ENCODE peak calls at places on chromosome 2, in seven cellular contexts. N is EL, R is NCI-H2107, O is fibroblast of the aortic adventitia, G is brain microvascular endothelial cell, J is GM18507, Z is AG09309. I is an unnamed sample.
A peak's percentile ranks its signal among the peaks of the same experiment; 100 is the strongest.

GRCh38 chr2:69715964-69716363 is 26.0 kb upstream of the ANXA4 start:
- DNase-seq in G (peak; percentile 79), O (peak; percentile 42), N (no peak), J (no peak), R (no peak), Z (no peak), I (peak; percentile 17)

GRCh38 chr2:105821428-105822125 is 76.9 kb downstream of the NCK2 start:
- DNase-seq in N (no peak), R (no peak), Z (no peak), O (no peak), G (no peak), J (no peak), I (no peak)

GRCh38 chr2:235507928-235508327 is 14.1 kb downstream of the AGAP1 start:
- DNase-seq in R (no peak), G (no peak), N (no peak), J (no peak), O (no peak), Z (no peak), I (no peak)

GRCh38 chr2:74328074-74328473 is 15.1 kb downstream of the SLC4A5 start:
- DNase-seq in R (no peak), G (no peak), N (no peak), O (no peak), Z (no peak), J (no peak), I (no peak)

GRCh38 chr2:219433666-219434467 is 776 bp upstream of the SPEG start:
- DNase-seq in O (peak; percentile 61), G (peak; percentile 45), J (no peak), Z (no peak), N (peak; percentile 54), R (no peak), I (peak; percentile 42)

GRCh38 chr2:205086689-205087088 is 541.4 kb downstream of the PARD3B start:
- DNase-seq in R (no peak), Z (peak; percentile 13), G (no peak), O (no peak), J (no peak), N (peak; percentile 35), I (peak; percentile 7)

GRCh38 chr2:156883828-156884615 is 373.5 kb upstream of the GALNT5 start:
- DNase-seq in N (peak; percentile 20), O (peak; percentile 12), J (no peak), Z (no peak), G (peak; percentile 28), R (no peak), I (no peak)

GRCh38 chr2:195601361-195601760 is 55.7 kb upstream of the SLC39A10 start:
- DNase-seq in R (no peak), G (no peak), J (no peak), N (no peak), O (no peak), Z (no peak), I (peak; percentile 4)

GRCh38 chr2:13533524-13533922 is 816.8 kb downstream of the TRIB2 start:
- DNase-seq in J (no peak), O (no peak), R (no peak), G (no peak), Z (no peak), N (no peak), I (no peak)

GRCh38 chr2:73291461-73292315 is 1.7 kb downstream of the EGR4 start:
- DNase-seq in N (no peak), R (no peak), J (no peak), O (no peak), Z (no peak), G (no peak), I (no peak)

GRCh38 chr2:106094101-106094860 is 99.8 kb downstream of the UXS1 start:
- DNase-seq in R (no peak), N (no peak), G (no peak), O (no peak), J (no peak), Z (no peak), I (no peak)